ENCODE peak calls at places on chromosomes 7 and 10, in five cellular contexts. V, C, G, U and I are unnamed samples. For H3K27me3 and H3K36me3, the result is how much of the 10 kb centered on the place peaks cover.

GRCh38 chr7:3201306-3201705 is 99.7 kb upstream of the SDK1 start:
- DNase-seq in G (no peak), C (no peak), U (no peak), V (no peak), I (no peak)

GRCh38 chr7:48246073-48246472 is 74.8 kb downstream of the ABCA13 start:
- DNase-seq in U (no peak), C (peak), G (no peak), V (no peak), I (no peak)

GRCh38 chr10:49733866-49734265 is 28.3 kb downstream of the OGDHL start:
- DNase-seq in V (no peak), G (no peak), C (peak), U (no peak), I (no peak)

GRCh38 chr10:124754227-124754626 is 10.0 kb upstream of the FAM53B start:
- DNase-seq in C (no peak), V (no peak), G (no peak), U (no peak), I (no peak)

GRCh38 chr10:72328045-72328828 is 26.5 kb downstream of the DNAJB12 start:
- DNase-seq in U (peak), V (peak), G (peak), C (peak), I (no peak)

GRCh38 chr10:111515706-111516105 is 438.9 kb downstream of the ADRA2A start:
- DNase-seq in C (no peak), V (no peak), U (no peak), G (no peak), I (no peak)

GRCh38 chr10:24744966-24745365 is 21.3 kb upstream of the ARHGAP21 start:
- DNase-seq in C (no peak), U (no peak), G (no peak), V (no peak), I (no peak)

GRCh38 chr7:135745702-135746312 is 2.8 kb downstream of the FAM180A start:
- DNase-seq in U (no peak), C (no peak), V (peak), G (peak), I (no peak)

GRCh38 chr7:45071528-45071927 is 17.2 kb downstream of the NACAD start:
- DNase-seq in G (no peak), U (no peak), C (no peak), V (no peak), I (no peak)

GRCh38 chr7:12303507-12303906 is 92.4 kb downstream of the TMEM106B start:
- DNase-seq in V (no peak), U (no peak), C (no peak), G (no peak), I (no peak)

GRCh38 chr10:118374404-118374803 is 32.3 kb upstream of the FAM204A start:
- DNase-seq in U (no peak), C (no peak), V (no peak), G (peak), I (no peak)

GRCh38 chr10:5628798-5629788 is 37.3 kb downstream of the ASB13 start:
- DNase-seq in C (no peak), V (no peak), G (no peak), U (no peak), I (no peak)

GRCh38 chr10:12252882-12253546 is 57.0 kb downstream of the CDC123 start:
- DNase-seq in U (no peak), V (no peak), C (no peak), G (peak), I (no peak)

GRCh38 chr7:66883716-66884115 is 37.3 kb upstream of the TMEM248 start:
- DNase-seq in C (no peak), V (no peak), G (no peak), U (no peak), I (no peak)

GRCh38 chr7:80135306-80136104 is 874 bp downstream of the GNAI1 start:
- DNase-seq in C (no peak), G (no peak), U (peak), V (no peak), I (no peak)

GRCh38 chr7:78253850-78254249 is 455.3 kb downstream of the PHTF2 start:
- DNase-seq in G (no peak), C (no peak), U (no peak), V (no peak), I (no peak)

GRCh38 chr7:81929386-81929785 is 159.5 kb upstream of the HGF start:
- DNase-seq in V (no peak), U (no peak), C (no peak), G (no peak), I (no peak)

GRCh38 chr7:115217373-115217772 is 295.5 kb downstream of the MDFIC start:
- DNase-seq in G (no peak), U (no peak), V (no peak), C (no peak), I (no peak)

GRCh38 chr7:99258501-99258900 is 14.1 kb upstream of the MYH16 start:
- DNase-seq in G (no peak), C (no peak), U (no peak), V (no peak), I (no peak)

GRCh38 chr10:17229967-17230682 is 2.1 kb downstream of the VIM start:
- DNase-seq in G (peak), C (peak), V (peak), U (peak), I (peak)

GRCh38 chr10:71074176-71074755 is 138.1 kb upstream of the UNC5B start:
- DNase-seq in V (no peak), G (no peak), U (peak), C (no peak), I (no peak)

GRCh38 chr7:78226059-78226658 is 427.6 kb downstream of the PHTF2 start:
- DNase-seq in G (no peak), U (peak), V (no peak), C (no peak), I (no peak)

GRCh38 chr7:19552576-19552975 is 156.3 kb downstream of the POLR1F start:
- DNase-seq in C (no peak), G (no peak), V (no peak), U (no peak), I (no peak)

GRCh38 chr10:29486466-29486865 is 148.3 kb downstream of the SVIL start:
- DNase-seq in U (no peak), C (no peak), G (no peak), V (no peak), I (no peak)

GRCh38 chr10:125154529-125154928 is 5.8 kb downstream of the CTBP2 start:
- DNase-seq in U (no peak), C (no peak), V (no peak), G (no peak), I (no peak)

GRCh38 chr10:102269017-102269416 is 23.7 kb downstream of the GBF1 start:
- DNase-seq in G (no peak), U (no peak), C (no peak), V (no peak), I (no peak)

GRCh38 chr7:11185179-11185578 is 211.5 kb downstream of the PHF14 start:
- DNase-seq in C (no peak), V (no peak), U (no peak), G (no peak), I (no peak)

GRCh38 chr10:125883198-125883597 is 2.1 kb upstream of the DHX32 start:
- DNase-seq in V (no peak), C (no peak), G (no peak), U (no peak), I (no peak)

GRCh38 chr10:20963056-20963455 is 65.9 kb upstream of the NEBL start:
- DNase-seq in V (no peak), C (no peak), G (no peak), U (no peak), I (no peak)

GRCh38 chr7:100400041-100400440 is 26.8 kb downstream of the PILRA start:
- DNase-seq in G (no peak), V (no peak), U (no peak), C (no peak), I (no peak)
- H3K27me3 ChIP-seq in G (under half), V (under half), U (under half), C (under half), I (under half)

GRCh38 chr7:42831953-42832522 is 79.8 kb downstream of the C7orf25 start:
- DNase-seq in U (no peak), C (no peak), G (no peak), V (no peak), I (no peak)
- TF ChIP-seq CTCF in U (no peak), C (no peak), G (no peak), V (no peak), I (no peak)

GRCh38 chr10:77846718-77847311 is 79.7 kb downstream of the DLG5 start:
- DNase-seq in V (peak), C (peak), G (peak), U (peak), I (peak)
- H3K36me3 ChIP-seq in V (under half), C (under half), G (under half), U (under half), I (under half)

DNA sequence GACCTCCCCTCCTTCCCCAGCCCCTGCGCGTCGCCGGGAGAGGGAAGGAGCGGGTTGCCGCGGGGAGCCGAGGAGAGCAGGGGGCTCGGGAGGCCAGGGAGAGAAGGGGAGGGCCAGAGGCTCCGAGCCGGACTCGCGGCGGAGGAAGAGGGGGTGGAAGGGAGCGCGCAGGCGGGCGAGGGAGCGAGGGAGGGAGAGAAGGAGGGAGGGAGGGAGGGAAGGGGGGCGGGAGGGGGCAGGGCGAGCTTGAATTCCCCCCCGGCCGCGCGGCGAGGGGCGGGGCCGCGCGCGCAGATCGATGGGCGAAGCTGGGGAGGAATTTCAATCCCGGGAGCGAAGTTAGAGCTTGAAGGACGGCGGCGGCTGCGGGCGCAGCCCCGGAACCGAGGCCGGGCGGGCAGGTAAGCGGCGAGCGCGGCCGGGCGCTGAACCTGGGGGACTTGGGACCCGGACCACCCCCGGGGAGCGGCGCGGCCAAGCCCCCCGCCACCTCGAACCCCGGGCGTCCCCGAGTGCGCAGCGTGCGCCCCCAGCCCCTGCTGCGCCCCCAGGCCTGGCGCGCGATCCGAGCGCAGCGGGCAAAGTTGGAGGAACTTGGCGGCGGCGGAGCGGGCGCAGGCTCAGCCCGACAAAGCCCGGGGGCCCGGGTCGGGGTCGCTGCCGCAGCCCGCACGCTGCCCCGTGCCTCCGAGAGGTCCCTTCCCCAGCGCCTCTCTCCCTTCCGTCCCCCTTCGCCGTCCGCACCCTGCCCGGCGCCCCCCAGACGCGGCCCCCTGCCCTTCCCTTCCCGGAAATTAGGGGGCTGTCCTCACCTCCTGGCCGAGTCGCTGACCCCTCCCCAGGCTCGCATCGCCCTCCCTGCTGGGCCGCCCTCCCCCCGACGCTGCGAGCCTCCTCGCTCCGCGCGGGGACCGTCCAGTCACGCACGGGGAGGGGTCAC is at the start of gene ELFN1:
- DNase-seq in U (peak), C (no peak), G (no peak), V (peak), I (peak)
- H3K27me3 ChIP-seq in U (under half), C (under half), G (under half), V (under half), I (under half)

DNA sequence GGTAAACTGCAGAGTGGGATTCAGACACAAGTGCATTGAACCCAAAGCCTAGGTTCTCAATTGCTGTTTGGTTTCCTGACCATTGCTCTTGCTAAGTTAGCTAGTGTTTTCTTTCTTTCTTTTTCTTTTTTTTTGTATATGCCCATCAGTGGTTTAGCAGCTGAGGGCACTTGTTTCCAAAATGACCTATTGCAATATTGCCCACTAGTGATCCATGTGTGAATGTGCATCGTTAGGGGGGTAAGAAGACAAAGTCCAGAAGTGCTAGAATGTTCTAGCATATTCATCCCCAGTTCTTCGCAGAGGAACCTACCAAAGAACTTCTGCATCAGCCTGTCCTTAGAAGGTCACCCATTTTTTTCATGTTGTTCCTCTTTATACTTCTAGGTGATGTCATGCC is 252.8 kb upstream of the GPR26 start:
- DNase-seq in V (no peak), C (no peak), U (no peak), G (no peak), I (no peak)
- TF ChIP-seq CTCF in V (no peak), C (no peak), U (no peak), G (no peak), I (no peak)

GRCh38 chr7:92485267-92485892 is 7.6 kb upstream of the ERVW-1 start:
- DNase-seq in U (no peak), V (no peak), G (no peak), C (no peak), I (no peak)
- H3K36me3 ChIP-seq in U (under half), V (under half), G (under half), C (under half), I (under half)

DNA sequence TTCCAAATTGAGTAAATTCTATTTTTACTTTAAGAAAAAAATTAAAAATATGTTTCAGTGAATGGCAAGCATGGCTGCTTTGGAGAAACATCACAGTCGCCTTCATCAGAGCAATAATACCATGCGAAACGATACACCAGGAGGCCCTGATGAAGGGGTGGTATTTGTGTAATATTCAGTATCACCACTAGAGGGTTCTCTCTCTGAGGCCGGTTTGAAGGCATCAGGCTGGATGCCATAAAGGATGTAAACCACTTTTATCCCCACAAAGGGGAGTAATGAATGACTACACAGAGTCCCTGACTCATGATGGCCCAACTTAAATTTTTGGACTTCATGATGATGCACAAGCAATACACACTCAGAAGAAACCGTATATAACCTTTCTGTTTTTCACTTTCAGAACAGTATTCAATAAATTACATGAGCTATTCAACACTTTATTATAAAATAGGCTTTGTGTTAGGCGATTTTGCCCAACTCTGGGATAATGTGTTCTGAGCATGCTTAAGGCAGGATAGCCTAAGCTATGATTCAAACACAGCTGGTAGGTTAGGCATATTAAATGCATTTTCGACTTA is 95.5 kb downstream of the PPP1R17 start:
- DNase-seq in V (no peak), U (no peak), C (no peak), G (peak), I (no peak)
- H3K27me3 ChIP-seq in V (under half), U (under half), C (under half), G (under half), I (under half)

GRCh38 chr7:138978541-138979184 is 2.5 kb downstream of the KIAA1549 start:
- DNase-seq in U (no peak), G (no peak), C (no peak), V (no peak), I (no peak)

GRCh38 chr7:138979988-138980574 is 1.1 kb downstream of the KIAA1549 start:
- DNase-seq in U (no peak), C (no peak), V (no peak), G (no peak), I (no peak)

GRCh38 chr7:138981332-138982203 is at the start of gene KIAA1549:
- DNase-seq in C (peak), U (peak), G (no peak), V (peak), I (peak)

GRCh38 chr7:138980575-138981285 is 459 bp downstream of the KIAA1549 start:
- DNase-seq in V (no peak), G (no peak), C (no peak), U (peak), I (peak)

GRCh38 chr7:138979226-138979979 is 1.8 kb downstream of the KIAA1549 start:
- DNase-seq in V (no peak), C (no peak), U (no peak), G (no peak), I (no peak)
- TF ChIP-seq CTCF in V (no peak), C (no peak), U (no peak), G (peak), I (no peak)